ENCODE peak calls at places on chromosomes 7 and 10, in eight cellular contexts. One of them, this sample, is unnamed.

GRCh38 chr7:8117195-8117594 is 144.8 kb downstream of the ICA1 start:
- DNase-seq in PC-3: no peak
- DNase-seq in CD4-positive, CD25-positive, alpha-beta regulatory T cell: no peak
- DNase-seq in foreskin keratinocyte: peak
- DNase-seq in B cell: no peak
- DNase-seq in aorta: no peak
- DNase-seq in stromal cell of bone marrow: no peak
- DNase-seq in mucosa of gallbladder: no peak
- DNase-seq in this sample: no peak

GRCh38 chr7:54546081-54546985 is 4.2 kb downstream of the VSTM2A start:
- DNase-seq in B cell: no peak
- DNase-seq in PC-3: peak
- DNase-seq in mucosa of gallbladder: no peak
- DNase-seq in CD4-positive, CD25-positive, alpha-beta regulatory T cell: no peak
- DNase-seq in foreskin keratinocyte: no peak
- DNase-seq in stromal cell of bone marrow: no peak
- DNase-seq in aorta: no peak
- DNase-seq in this sample: peak

GRCh38 chr10:48361201-48361600 is 54.7 kb downstream of the MAPK8 start:
- DNase-seq in B cell: no peak
- DNase-seq in mucosa of gallbladder: no peak
- DNase-seq in aorta: no peak
- DNase-seq in foreskin keratinocyte: no peak
- DNase-seq in CD4-positive, CD25-positive, alpha-beta regulatory T cell: no peak
- DNase-seq in PC-3: no peak
- DNase-seq in stromal cell of bone marrow: no peak
- DNase-seq in this sample: no peak

GRCh38 chr10:97140887-97141745 is 44.6 kb downstream of the SLIT1 start:
- DNase-seq in B cell: no peak
- DNase-seq in PC-3: no peak
- DNase-seq in stromal cell of bone marrow: no peak
- DNase-seq in CD4-positive, CD25-positive, alpha-beta regulatory T cell: no peak
- DNase-seq in mucosa of gallbladder: no peak
- DNase-seq in foreskin keratinocyte: no peak
- DNase-seq in aorta: peak
- DNase-seq in this sample: no peak

GRCh38 chr10:95793401-95794045 is 37.6 kb downstream of the ENTPD1 start:
- DNase-seq in PC-3: no peak
- DNase-seq in foreskin keratinocyte: no peak
- DNase-seq in B cell: peak
- DNase-seq in CD4-positive, CD25-positive, alpha-beta regulatory T cell: no peak
- DNase-seq in stromal cell of bone marrow: no peak
- DNase-seq in mucosa of gallbladder: no peak
- DNase-seq in aorta: no peak
- DNase-seq in this sample: no peak

GRCh38 chr7:93117852-93118530 is at the start of gene SAMD9:
- DNase-seq in mucosa of gallbladder: peak
- DNase-seq in aorta: no peak
- DNase-seq in foreskin keratinocyte: peak
- DNase-seq in PC-3: peak
- DNase-seq in stromal cell of bone marrow: peak
- DNase-seq in B cell: peak
- DNase-seq in CD4-positive, CD25-positive, alpha-beta regulatory T cell: peak
- DNase-seq in this sample: peak

GRCh38 chr10:124558901-124559321 is 97.3 kb downstream of the LHPP start:
- DNase-seq in CD4-positive, CD25-positive, alpha-beta regulatory T cell: no peak
- DNase-seq in foreskin keratinocyte: no peak
- DNase-seq in stromal cell of bone marrow: no peak
- DNase-seq in PC-3: no peak
- DNase-seq in B cell: no peak
- DNase-seq in aorta: peak
- DNase-seq in mucosa of gallbladder: no peak
- DNase-seq in this sample: no peak

GRCh38 chr7:16063241-16063640 is 358.1 kb downstream of the CRPPA start:
- DNase-seq in B cell: no peak
- DNase-seq in foreskin keratinocyte: no peak
- DNase-seq in CD4-positive, CD25-positive, alpha-beta regulatory T cell: no peak
- DNase-seq in PC-3: no peak
- DNase-seq in aorta: no peak
- DNase-seq in stromal cell of bone marrow: no peak
- DNase-seq in mucosa of gallbladder: no peak
- DNase-seq in this sample: no peak

GRCh38 chr7:128139406-128139805 is 101.7 kb upstream of the LEP start:
- DNase-seq in foreskin keratinocyte: no peak
- DNase-seq in PC-3: no peak
- DNase-seq in stromal cell of bone marrow: no peak
- DNase-seq in mucosa of gallbladder: no peak
- DNase-seq in aorta: no peak
- DNase-seq in B cell: no peak
- DNase-seq in CD4-positive, CD25-positive, alpha-beta regulatory T cell: no peak
- DNase-seq in this sample: no peak

GRCh38 chr7:34011017-34011680 is 105.8 kb downstream of the BMPER start:
- DNase-seq in CD4-positive, CD25-positive, alpha-beta regulatory T cell: no peak
- DNase-seq in mucosa of gallbladder: no peak
- DNase-seq in stromal cell of bone marrow: no peak
- DNase-seq in foreskin keratinocyte: no peak
- DNase-seq in aorta: no peak
- DNase-seq in PC-3: no peak
- DNase-seq in B cell: no peak
- DNase-seq in this sample: no peak

GRCh38 chr10:101337836-101338235 is 16.1 kb upstream of the BTRC start:
- DNase-seq in mucosa of gallbladder: no peak
- DNase-seq in aorta: no peak
- DNase-seq in stromal cell of bone marrow: no peak
- DNase-seq in PC-3: no peak
- DNase-seq in B cell: no peak
- DNase-seq in foreskin keratinocyte: no peak
- DNase-seq in CD4-positive, CD25-positive, alpha-beta regulatory T cell: no peak
- DNase-seq in this sample: no peak

GRCh38 chr10:30929901-30930520 is 101.7 kb downstream of the ZNF438 start:
- DNase-seq in B cell: no peak
- DNase-seq in CD4-positive, CD25-positive, alpha-beta regulatory T cell: no peak
- DNase-seq in mucosa of gallbladder: no peak
- DNase-seq in PC-3: no peak
- DNase-seq in foreskin keratinocyte: no peak
- DNase-seq in aorta: peak
- DNase-seq in stromal cell of bone marrow: no peak
- DNase-seq in this sample: no peak

GRCh38 chr7:2309889-2310331 is 4.3 kb downstream of the SNX8 start:
- DNase-seq in stromal cell of bone marrow: no peak
- DNase-seq in PC-3: peak
- DNase-seq in B cell: no peak
- DNase-seq in foreskin keratinocyte: peak
- DNase-seq in aorta: no peak
- DNase-seq in mucosa of gallbladder: no peak
- DNase-seq in CD4-positive, CD25-positive, alpha-beta regulatory T cell: no peak
- DNase-seq in this sample: no peak

GRCh38 chr10:111109506-111110242 is 32.8 kb downstream of the ADRA2A start:
- DNase-seq in stromal cell of bone marrow: no peak
- DNase-seq in foreskin keratinocyte: no peak
- DNase-seq in PC-3: no peak
- DNase-seq in mucosa of gallbladder: no peak
- DNase-seq in CD4-positive, CD25-positive, alpha-beta regulatory T cell: no peak
- DNase-seq in aorta: no peak
- DNase-seq in B cell: no peak
- DNase-seq in this sample: no peak

GRCh38 chr10:70546585-70546984 is 56.0 kb downstream of the PRF1 start:
- DNase-seq in PC-3: no peak
- DNase-seq in foreskin keratinocyte: no peak
- DNase-seq in stromal cell of bone marrow: no peak
- DNase-seq in aorta: no peak
- DNase-seq in mucosa of gallbladder: no peak
- DNase-seq in CD4-positive, CD25-positive, alpha-beta regulatory T cell: no peak
- DNase-seq in B cell: no peak
- DNase-seq in this sample: no peak

GRCh38 chr10:66349076-66349475 is 576.8 kb upstream of the LRRTM3 start:
- DNase-seq in PC-3: no peak
- DNase-seq in mucosa of gallbladder: no peak
- DNase-seq in aorta: no peak
- DNase-seq in B cell: no peak
- DNase-seq in CD4-positive, CD25-positive, alpha-beta regulatory T cell: no peak
- DNase-seq in stromal cell of bone marrow: no peak
- DNase-seq in foreskin keratinocyte: no peak
- DNase-seq in this sample: no peak

GRCh38 chr7:24756545-24756988 is 697 bp downstream of the GSDME start:
- DNase-seq in aorta: peak
- DNase-seq in mucosa of gallbladder: peak
- DNase-seq in stromal cell of bone marrow: no peak
- DNase-seq in B cell: peak
- DNase-seq in PC-3: no peak
- DNase-seq in CD4-positive, CD25-positive, alpha-beta regulatory T cell: no peak
- DNase-seq in foreskin keratinocyte: no peak
- DNase-seq in this sample: no peak

GRCh38 chr7:116630932-116631449 is 41.0 kb upstream of the MET start:
- DNase-seq in stromal cell of bone marrow: peak
- DNase-seq in foreskin keratinocyte: peak
- DNase-seq in B cell: peak
- DNase-seq in PC-3: peak
- DNase-seq in aorta: peak
- DNase-seq in CD4-positive, CD25-positive, alpha-beta regulatory T cell: no peak
- DNase-seq in mucosa of gallbladder: peak
- DNase-seq in this sample: peak

GRCh38 chr10:21961847-21962246 is 41.7 kb downstream of the DNAJC1 start:
- DNase-seq in aorta: no peak
- DNase-seq in CD4-positive, CD25-positive, alpha-beta regulatory T cell: no peak
- DNase-seq in PC-3: no peak
- DNase-seq in B cell: no peak
- DNase-seq in stromal cell of bone marrow: no peak
- DNase-seq in foreskin keratinocyte: no peak
- DNase-seq in mucosa of gallbladder: no peak
- DNase-seq in this sample: no peak

GRCh38 chr7:149144996-149145850 is 2.0 kb upstream of the ZNF398 start:
- DNase-seq in foreskin keratinocyte: peak
- DNase-seq in mucosa of gallbladder: peak
- DNase-seq in B cell: no peak
- DNase-seq in stromal cell of bone marrow: no peak
- DNase-seq in CD4-positive, CD25-positive, alpha-beta regulatory T cell: no peak
- DNase-seq in aorta: no peak
- DNase-seq in PC-3: peak
- DNase-seq in this sample: peak

GRCh38 chr7:48563334-48563733 is 361.0 kb upstream of the CDC14C start:
- DNase-seq in PC-3: peak
- DNase-seq in stromal cell of bone marrow: no peak
- DNase-seq in aorta: no peak
- DNase-seq in CD4-positive, CD25-positive, alpha-beta regulatory T cell: no peak
- DNase-seq in B cell: no peak
- DNase-seq in mucosa of gallbladder: no peak
- DNase-seq in foreskin keratinocyte: peak
- DNase-seq in this sample: no peak

GRCh38 chr7:922334-923107 is 32.0 kb downstream of the ADAP1 start:
- DNase-seq in stromal cell of bone marrow: no peak
- DNase-seq in foreskin keratinocyte: no peak
- DNase-seq in PC-3: no peak
- DNase-seq in CD4-positive, CD25-positive, alpha-beta regulatory T cell: no peak
- DNase-seq in aorta: peak
- DNase-seq in B cell: no peak
- DNase-seq in mucosa of gallbladder: no peak
- DNase-seq in this sample: no peak

GRCh38 chr10:115402690-115403089 is 309.5 kb downstream of the ATRNL1 start:
- DNase-seq in mucosa of gallbladder: no peak
- DNase-seq in foreskin keratinocyte: peak
- DNase-seq in aorta: no peak
- DNase-seq in stromal cell of bone marrow: peak
- DNase-seq in B cell: no peak
- DNase-seq in CD4-positive, CD25-positive, alpha-beta regulatory T cell: no peak
- DNase-seq in PC-3: peak
- DNase-seq in this sample: no peak

GRCh38 chr7:29194594-29195417 is at the start of gene CHN2:
- DNase-seq in foreskin keratinocyte: peak
- DNase-seq in stromal cell of bone marrow: no peak
- DNase-seq in aorta: peak
- DNase-seq in CD4-positive, CD25-positive, alpha-beta regulatory T cell: no peak
- DNase-seq in mucosa of gallbladder: peak
- DNase-seq in B cell: peak
- DNase-seq in PC-3: peak
- DNase-seq in this sample: peak

GRCh38 chr7:41005381-41005901 is 697.4 kb downstream of the INHBA start:
- DNase-seq in stromal cell of bone marrow: peak
- DNase-seq in aorta: no peak
- DNase-seq in mucosa of gallbladder: no peak
- DNase-seq in B cell: no peak
- DNase-seq in PC-3: peak
- DNase-seq in CD4-positive, CD25-positive, alpha-beta regulatory T cell: no peak
- DNase-seq in foreskin keratinocyte: peak
- DNase-seq in this sample: no peak

GRCh38 chr7:117719377-117719776 is 153.9 kb downstream of the CTTNBP2 start:
- DNase-seq in mucosa of gallbladder: no peak
- DNase-seq in foreskin keratinocyte: no peak
- DNase-seq in CD4-positive, CD25-positive, alpha-beta regulatory T cell: no peak
- DNase-seq in aorta: no peak
- DNase-seq in stromal cell of bone marrow: no peak
- DNase-seq in PC-3: no peak
- DNase-seq in B cell: no peak
- DNase-seq in this sample: no peak

GRCh38 chr7:46557295-46557711 is 636.2 kb upstream of the IGFBP3 start:
- DNase-seq in stromal cell of bone marrow: no peak
- DNase-seq in PC-3: no peak
- DNase-seq in foreskin keratinocyte: no peak
- DNase-seq in CD4-positive, CD25-positive, alpha-beta regulatory T cell: no peak
- DNase-seq in mucosa of gallbladder: peak
- DNase-seq in aorta: no peak
- DNase-seq in B cell: no peak
- DNase-seq in this sample: no peak

This sample was measured in germinal center.